ENCODE peak calls at places on chromosomes 3 and 15, in four cellular contexts. C is CD8-positive, alpha-beta T cell; X is uterus; P is heart left ventricle. M is an unnamed sample.

GRCh38 chr15:63481105-63481810 is 23.1 kb upstream of the USP3 start:
- DNase-seq in C (no peak), P (no peak), X (no peak), M (no peak)

GRCh38 chr3:143935678-143936077 is 35.9 kb upstream of the DIPK2A start:
- DNase-seq in C (no peak), P (no peak), X (no peak), M (no peak)

GRCh38 chr3:37279226-37279625 is 104.8 kb upstream of the LRRFIP2 start:
- DNase-seq in P (no peak), X (no peak), C (no peak), M (no peak)

GRCh38 chr3:140828585-140828984 is 113.1 kb upstream of the SLC25A36 start:
- DNase-seq in C (no peak), X (no peak), P (no peak), M (no peak)

GRCh38 chr3:188061133-188061532 is 92.8 kb upstream of the LPP start:
- DNase-seq in X (peak; percentile 48), P (no peak), C (no peak), M (no peak)

GRCh38 chr3:5300638-5301037 is 113.1 kb downstream of the EDEM1 start:
- DNase-seq in X (no peak), P (no peak), C (no peak), M (no peak)

GRCh38 chr3:198080521-198081384 is 120.7 kb downstream of the LMLN start:
- DNase-seq in P (peak; percentile 68), C (peak; percentile 69), X (no peak), M (peak; percentile 64)

GRCh38 chr3:43621406-43621973 is 321 bp downstream of the ANO10 start:
- DNase-seq in C (peak; percentile 11), P (no peak), X (no peak), M (no peak)

GRCh38 chr3:183527421-183527979 is 28.0 kb downstream of the KLHL6 start:
- DNase-seq in C (no peak), X (no peak), P (no peak), M (no peak)

GRCh38 chr15:89333011-89333860 is 1.4 kb downstream of the POLG start:
- DNase-seq in X (no peak), P (no peak), C (no peak), M (no peak)

GRCh38 chr3:51675201-51675611 is 4.2 kb downstream of the TEX264 start:
- DNase-seq in P (no peak), X (no peak), C (no peak), M (no peak)

GRCh38 chr3:149462653-149463052 is 11.8 kb upstream of the TM4SF4 start:
- DNase-seq in C (no peak), P (no peak), X (no peak), M (no peak)

GRCh38 chr15:73745073-73745472 is 8.1 kb downstream of the INSYN1 start:
- DNase-seq in X (no peak), P (no peak), C (no peak), M (no peak)

GRCh38 chr3:79383402-79384012 is 384.3 kb downstream of the ROBO1 start:
- DNase-seq in X (no peak), C (no peak), P (no peak), M (no peak)

GRCh38 chr3:193744048-193744821 is 151.2 kb downstream of the OPA1 start:
- DNase-seq in X (no peak), P (no peak), C (no peak), M (peak; percentile 42)

GRCh38 chr3:140455476-140455875 is 222.4 kb upstream of the TRIM42 start:
- DNase-seq in P (no peak), X (no peak), C (no peak), M (no peak)

GRCh38 chr3:69675773-69676660 is 63.2 kb upstream of the MITF start:
- DNase-seq in X (no peak), C (no peak), P (no peak), M (no peak)

GRCh38 chr3:41362638-41363559 is 163.6 kb downstream of the CTNNB1 start:
- DNase-seq in X (no peak), C (no peak), P (no peak), M (no peak)

DNA sequence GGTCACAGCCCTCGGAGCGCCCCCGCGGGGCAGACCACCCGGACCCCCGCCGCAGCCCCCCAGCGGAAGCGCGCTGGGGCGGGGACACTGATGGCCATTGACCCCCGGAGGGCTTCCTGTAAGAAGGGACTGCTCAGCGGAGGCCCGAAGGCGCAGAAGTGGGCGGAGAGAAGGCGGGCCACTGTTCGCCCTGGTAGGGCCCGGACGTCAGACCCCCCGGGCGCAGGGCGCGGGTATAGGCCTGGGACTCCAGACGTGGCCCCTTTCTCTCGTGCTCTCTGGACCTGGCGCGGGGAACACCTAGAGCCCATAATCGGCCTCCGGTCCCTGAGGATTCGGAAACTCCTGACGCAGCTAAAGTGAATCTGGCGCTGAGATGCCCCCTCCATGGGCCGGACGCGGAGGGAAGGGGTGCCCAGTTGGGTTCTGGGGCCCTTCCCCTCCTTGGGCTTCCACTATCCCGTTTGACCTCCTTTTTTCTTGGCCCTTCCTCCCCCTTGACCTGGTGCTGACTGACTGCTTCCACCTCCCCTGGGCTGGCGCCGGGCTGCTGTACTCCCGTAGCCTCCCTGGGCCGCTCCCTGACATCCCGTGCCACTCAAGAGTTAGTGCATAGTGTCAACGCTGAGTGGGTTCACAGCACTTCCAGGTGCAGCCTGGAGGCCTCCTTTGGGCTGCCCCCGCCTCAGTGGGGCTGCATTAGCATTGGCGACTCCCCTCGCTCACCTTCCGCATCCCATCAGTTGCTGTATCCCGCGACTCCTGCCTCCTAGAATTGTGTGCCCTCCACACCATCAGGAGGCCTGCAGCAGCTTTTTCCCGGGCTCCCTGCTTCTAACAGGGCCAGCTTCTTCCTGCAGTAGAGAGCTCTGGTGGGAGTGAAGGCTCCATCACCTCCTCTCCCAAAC is 693 bp downstream of the ABTB1 start:
- DNase-seq in X (peak; percentile 62), C (peak; percentile 44), P (peak; percentile 52), M (peak; percentile 54)
- H3K27ac ChIP-seq in X (peak overlapping the region; percentile 89), C (peak overlapping the region; percentile 86), P (peak overlapping the region; percentile 95), M (peak overlapping the region; percentile 84)

GRCh38 chr15:42802168-42802567 is 65.2 kb upstream of the CDAN1 start:
- DNase-seq in X (no peak), P (no peak), C (no peak), M (no peak)

GRCh38 chr15:42805266-42805665 is 68.3 kb upstream of the CDAN1 start:
- DNase-seq in X (no peak), P (no peak), C (no peak), M (no peak)

GRCh38 chr15:42800731-42801474 is 64.0 kb upstream of the CDAN1 start:
- DNase-seq in X (no peak), C (no peak), P (no peak), M (no peak)

GRCh38 chr15:42803436-42803835 is 66.5 kb upstream of the CDAN1 start:
- DNase-seq in X (no peak), C (no peak), P (no peak), M (no peak)

DNA sequence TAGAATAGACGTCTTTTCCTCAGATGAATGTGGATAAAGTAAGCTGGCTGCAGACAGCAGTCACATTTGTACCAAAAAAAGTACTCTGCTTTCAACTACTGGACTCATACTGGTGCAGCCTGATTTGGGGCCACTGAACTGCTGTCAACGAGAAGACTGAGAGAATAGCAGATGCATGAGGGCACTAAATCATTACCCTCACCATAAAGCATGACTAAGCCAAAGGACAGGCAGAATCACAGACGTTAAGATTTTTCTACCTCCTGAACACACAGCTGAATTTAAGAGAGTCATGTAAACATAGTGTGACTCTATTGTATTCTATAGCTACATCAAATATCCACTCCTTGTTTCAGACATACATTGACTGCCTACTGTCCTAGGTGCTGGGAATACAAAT is 67.8 kb upstream of the CDAN1 start:
- DNase-seq in X (no peak), P (no peak), C (no peak), M (no peak)
- H3K27ac ChIP-seq in X (no peak overlapping the region), P (no peak overlapping the region), C (no peak overlapping the region), M (no peak overlapping the region)

DNA sequence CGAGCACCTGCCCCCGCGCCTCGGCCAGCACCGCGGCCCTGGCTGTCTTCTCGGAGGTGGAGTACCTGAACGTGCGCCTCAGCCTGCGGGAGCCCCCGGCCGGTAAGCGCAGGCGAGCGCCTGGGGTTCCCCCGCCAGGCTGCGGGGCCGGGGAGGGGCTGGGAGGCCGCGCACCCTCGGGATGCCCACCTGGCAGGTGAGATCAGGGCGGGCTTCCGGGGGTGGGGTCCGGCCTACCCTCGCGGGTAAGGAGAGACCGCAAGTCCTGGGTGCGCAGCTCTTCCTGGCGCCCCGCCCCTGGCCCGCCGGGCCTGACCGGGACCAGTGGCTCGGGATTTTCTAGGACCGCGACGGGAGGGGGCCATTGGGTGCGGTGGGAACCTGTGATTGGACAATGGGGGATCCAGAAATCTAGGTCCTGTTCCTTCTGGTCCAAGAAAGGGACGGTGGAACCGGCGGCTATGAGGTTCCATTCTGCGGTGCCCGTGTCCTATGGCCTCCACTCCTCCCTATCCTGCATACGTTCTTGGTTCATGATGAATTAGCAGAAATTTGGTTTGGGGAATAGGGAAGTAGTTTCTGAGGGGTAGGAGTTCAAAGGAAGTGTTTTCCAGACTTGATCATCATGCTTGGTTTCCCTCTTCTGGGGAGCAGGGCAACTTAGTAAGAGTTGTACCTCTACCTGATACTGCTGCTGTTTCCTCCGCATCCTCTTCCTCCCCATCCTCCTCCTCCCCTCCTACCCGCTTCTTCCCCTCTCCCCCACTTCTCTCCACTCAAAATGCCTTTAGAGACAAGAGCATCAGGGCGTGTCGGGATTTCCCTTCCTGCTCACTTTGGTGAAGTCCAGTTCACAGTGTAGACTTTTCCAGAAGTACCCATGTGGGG is 808 bp downstream of the ARRDC4 start:
- DNase-seq in P (peak; percentile 63), X (peak; percentile 59), C (no peak), M (peak; percentile 45)
- H3K27ac ChIP-seq in P (peak overlapping the region; percentile 92), X (peak overlapping the region; percentile 87), C (peak overlapping the region; percentile 75), M (peak overlapping the region; percentile 95)

DNA sequence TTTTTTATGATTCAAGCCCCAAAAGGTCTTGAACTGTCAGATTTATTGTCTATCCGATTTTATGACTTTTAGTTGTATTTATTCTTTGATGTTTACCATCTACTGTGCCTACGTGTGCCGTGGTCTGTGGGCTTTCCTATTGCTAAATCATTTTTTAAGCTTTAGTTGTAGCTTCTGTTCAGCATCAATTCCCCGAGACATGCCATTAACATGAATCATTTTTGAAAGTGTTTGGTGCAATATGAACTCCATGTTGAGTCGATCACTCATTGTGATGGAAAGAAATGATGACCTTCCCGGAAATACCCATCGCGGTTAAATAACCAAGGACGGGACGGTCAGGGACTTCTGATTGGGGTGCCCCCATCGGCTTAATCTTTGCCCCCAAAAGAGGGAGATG is 268.8 kb upstream of the THRB start:
- DNase-seq in X (no peak), P (no peak), C (no peak), M (no peak)
- H3K27ac ChIP-seq in X (no peak overlapping the region), P (no peak overlapping the region), C (no peak overlapping the region), M (no peak overlapping the region)

DNA sequence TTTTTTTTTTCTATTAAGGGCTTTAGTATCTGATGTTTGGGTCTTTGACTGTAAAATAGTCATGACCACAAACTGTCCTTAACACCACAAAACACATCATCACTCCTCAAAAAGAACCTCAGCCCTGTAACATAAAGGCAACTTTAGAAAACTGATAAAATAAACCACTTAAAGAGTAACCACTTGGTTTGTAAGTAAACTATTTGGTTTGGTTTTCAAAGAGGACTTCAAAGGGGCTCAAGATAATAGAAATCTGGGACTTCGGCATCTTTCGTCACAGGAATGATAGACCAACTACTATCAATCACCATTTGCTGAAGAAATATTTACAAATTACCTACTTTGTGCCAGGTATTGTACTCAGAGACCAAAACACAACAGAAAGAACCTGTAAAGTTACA is 167.8 kb downstream of the FOXP1 start:
- DNase-seq in P (no peak), X (no peak), C (no peak), M (no peak)
- H3K27ac ChIP-seq in P (no peak overlapping the region), X (no peak overlapping the region), C (peak overlapping the region; percentile 63), M (no peak overlapping the region)